ENCODE peak calls at places on chromosome 3, in ten cellular contexts. One of them, this sample, is unnamed.

GRCh38 chr3:42600958-42601675 is 631 bp downstream of the NKTR start:
- DNase-seq in stomach: peak
- DNase-seq in HS-27A: peak
- DNase-seq in AG09309: peak
- DNase-seq in mammary epithelial cell: peak
- DNase-seq in anterior cingulate cortex: peak
- DNase-seq in AG20443: peak
- DNase-seq in fibroblast of the conjunctiva: peak
- DNase-seq in GM19239: no peak
- DNase-seq in posterior cingulate gyrus: peak
- DNase-seq in this sample: peak

GRCh38 chr3:45647148-45647619 is 42.0 kb upstream of the SACM1L start:
- DNase-seq in stomach: no peak
- DNase-seq in HS-27A: peak
- DNase-seq in AG09309: peak
- DNase-seq in mammary epithelial cell: peak
- DNase-seq in anterior cingulate cortex: no peak
- DNase-seq in AG20443: peak
- DNase-seq in fibroblast of the conjunctiva: peak
- DNase-seq in GM19239: no peak
- DNase-seq in posterior cingulate gyrus: no peak
- DNase-seq in this sample: peak

GRCh38 chr3:178203650-178204049 is 332.6 kb upstream of the KCNMB2 start:
- DNase-seq in stomach: no peak
- DNase-seq in HS-27A: no peak
- DNase-seq in AG09309: no peak
- DNase-seq in mammary epithelial cell: no peak
- DNase-seq in anterior cingulate cortex: no peak
- DNase-seq in AG20443: no peak
- DNase-seq in fibroblast of the conjunctiva: no peak
- DNase-seq in GM19239: no peak
- DNase-seq in posterior cingulate gyrus: no peak
- DNase-seq in this sample: no peak

GRCh38 chr3:64792458-64792857 is 104.7 kb upstream of the ADAMTS9 start:
- DNase-seq in stomach: no peak
- DNase-seq in HS-27A: no peak
- DNase-seq in AG09309: no peak
- DNase-seq in mammary epithelial cell: no peak
- DNase-seq in anterior cingulate cortex: no peak
- DNase-seq in AG20443: no peak
- DNase-seq in fibroblast of the conjunctiva: no peak
- DNase-seq in GM19239: no peak
- DNase-seq in posterior cingulate gyrus: no peak
- DNase-seq in this sample: no peak

GRCh38 chr3:65181397-65181871 is 493.6 kb upstream of the ADAMTS9 start:
- DNase-seq in stomach: no peak
- DNase-seq in HS-27A: no peak
- DNase-seq in AG09309: no peak
- DNase-seq in mammary epithelial cell: no peak
- DNase-seq in anterior cingulate cortex: no peak
- DNase-seq in AG20443: peak
- DNase-seq in fibroblast of the conjunctiva: no peak
- DNase-seq in GM19239: no peak
- DNase-seq in posterior cingulate gyrus: no peak
- DNase-seq in this sample: no peak

GRCh38 chr3:32577621-32578556 is 7.2 kb upstream of the DYNC1LI1 start:
- DNase-seq in stomach: no peak
- DNase-seq in HS-27A: no peak
- DNase-seq in AG09309: peak
- DNase-seq in mammary epithelial cell: no peak
- DNase-seq in anterior cingulate cortex: no peak
- DNase-seq in AG20443: peak
- DNase-seq in fibroblast of the conjunctiva: no peak
- DNase-seq in GM19239: peak
- DNase-seq in posterior cingulate gyrus: no peak
- DNase-seq in this sample: no peak

GRCh38 chr3:18442743-18443669 is 17.9 kb upstream of the SATB1 start:
- DNase-seq in stomach: no peak
- DNase-seq in HS-27A: no peak
- DNase-seq in AG09309: no peak
- DNase-seq in mammary epithelial cell: no peak
- DNase-seq in anterior cingulate cortex: no peak
- DNase-seq in AG20443: no peak
- DNase-seq in fibroblast of the conjunctiva: no peak
- DNase-seq in GM19239: no peak
- DNase-seq in posterior cingulate gyrus: no peak
- DNase-seq in this sample: no peak

GRCh38 chr3:23959147-23959900 is 14.2 kb downstream of the NR1D2 start:
- DNase-seq in stomach: no peak
- DNase-seq in HS-27A: peak
- DNase-seq in AG09309: peak
- DNase-seq in mammary epithelial cell: peak
- DNase-seq in anterior cingulate cortex: no peak
- DNase-seq in AG20443: peak
- DNase-seq in fibroblast of the conjunctiva: no peak
- DNase-seq in GM19239: no peak
- DNase-seq in posterior cingulate gyrus: no peak
- DNase-seq in this sample: peak

GRCh38 chr3:169865176-169865800 is 4.4 kb downstream of the LRRC31 start:
- DNase-seq in stomach: no peak
- DNase-seq in HS-27A: no peak
- DNase-seq in AG09309: no peak
- DNase-seq in mammary epithelial cell: no peak
- DNase-seq in anterior cingulate cortex: no peak
- DNase-seq in AG20443: no peak
- DNase-seq in fibroblast of the conjunctiva: no peak
- DNase-seq in GM19239: no peak
- DNase-seq in posterior cingulate gyrus: no peak
- DNase-seq in this sample: no peak

GRCh38 chr3:157872902-157873301 is 233.3 kb downstream of the SHOX2 start:
- DNase-seq in stomach: no peak
- DNase-seq in HS-27A: no peak
- DNase-seq in AG09309: no peak
- DNase-seq in mammary epithelial cell: no peak
- DNase-seq in anterior cingulate cortex: no peak
- DNase-seq in AG20443: no peak
- DNase-seq in fibroblast of the conjunctiva: peak
- DNase-seq in GM19239: no peak
- DNase-seq in posterior cingulate gyrus: no peak
- DNase-seq in this sample: no peak

GRCh38 chr3:110243081-110243480 is 828.5 kb upstream of the NECTIN3 start:
- DNase-seq in stomach: no peak
- DNase-seq in HS-27A: no peak
- DNase-seq in AG09309: no peak
- DNase-seq in mammary epithelial cell: no peak
- DNase-seq in anterior cingulate cortex: no peak
- DNase-seq in AG20443: no peak
- DNase-seq in fibroblast of the conjunctiva: peak
- DNase-seq in GM19239: no peak
- DNase-seq in posterior cingulate gyrus: no peak
- DNase-seq in this sample: no peak

GRCh38 chr3:3699816-3700633 is 99.2 kb upstream of the LRRN1 start:
- DNase-seq in stomach: no peak
- DNase-seq in HS-27A: no peak
- DNase-seq in AG09309: no peak
- DNase-seq in mammary epithelial cell: peak
- DNase-seq in anterior cingulate cortex: no peak
- DNase-seq in AG20443: no peak
- DNase-seq in fibroblast of the conjunctiva: no peak
- DNase-seq in GM19239: no peak
- DNase-seq in posterior cingulate gyrus: no peak
- DNase-seq in this sample: no peak

GRCh38 chr3:19885468-19885867 is 48.5 kb downstream of the EFHB start:
- DNase-seq in stomach: no peak
- DNase-seq in HS-27A: no peak
- DNase-seq in AG09309: no peak
- DNase-seq in mammary epithelial cell: peak
- DNase-seq in anterior cingulate cortex: no peak
- DNase-seq in AG20443: peak
- DNase-seq in fibroblast of the conjunctiva: peak
- DNase-seq in GM19239: no peak
- DNase-seq in posterior cingulate gyrus: no peak
- DNase-seq in this sample: no peak